ENCODE peak calls at places on chromosomes 3 and 15, in four cellular contexts. R is upper lobe of left lung, B is A549, Q is HepG2. I is an unnamed sample.

GRCh38 chr3:33426630-33427341 is 13.4 kb downstream of the UBP1 start:
- DNase-seq in R (no peak), B (no peak), Q (no peak), I (no peak)

GRCh38 chr3:150861851-150862250 is 43.4 kb downstream of the MINDY4B start:
- DNase-seq in R (no peak), B (no peak), Q (no peak), I (no peak)

GRCh38 chr3:44019736-44020135 is 221.9 kb upstream of the TOPAZ1 start:
- DNase-seq in R (no peak), B (no peak), Q (no peak), I (no peak)

GRCh38 chr3:46979958-46980497 is 562 bp downstream of the NBEAL2 start:
- DNase-seq in B (no peak), R (no peak), Q (no peak), I (peak)

GRCh38 chr3:51869304-51869703 is 6.1 kb downstream of the IQCF5 start:
- DNase-seq in B (no peak), Q (no peak), R (no peak), I (no peak)

GRCh38 chr3:196969660-196970546 is 1.3 kb upstream of the PIGZ start:
- DNase-seq in Q (no peak), R (peak), B (peak), I (peak)

GRCh38 chr3:195542261-195542660 is 864 bp downstream of the PPP1R2 start:
- DNase-seq in Q (no peak), B (no peak), R (no peak), I (no peak)

GRCh38 chr3:133366921-133367320 is 32.9 kb upstream of the BFSP2 start:
- DNase-seq in R (no peak), B (no peak), Q (no peak), I (no peak)

GRCh38 chr15:37035349-37035748 is 65.0 kb downstream of the MEIS2 start:
- DNase-seq in R (no peak), B (no peak), Q (peak), I (no peak)

GRCh38 chr15:91456251-91456718 is 356.2 kb downstream of the SV2B start:
- DNase-seq in R (no peak), B (peak), Q (no peak), I (no peak)

GRCh38 chr3:94036909-94037507 is 8.6 kb upstream of the STX19 start:
- DNase-seq in Q (peak), R (no peak), B (peak), I (no peak)

GRCh38 chr3:81726132-81726531 is 35.3 kb downstream of the GBE1 start:
- DNase-seq in R (no peak), B (no peak), Q (no peak), I (no peak)

GRCh38 chr3:25540187-25540765 is 112.2 kb downstream of the RARB start:
- DNase-seq in R (no peak), B (no peak), Q (no peak), I (no peak)

GRCh38 chr15:93467327-93467726 is 378.3 kb upstream of the RGMA start:
- DNase-seq in B (no peak), Q (no peak), R (no peak), I (peak)

GRCh38 chr3:100288288-100288894 is 27.6 kb downstream of the TBC1D23 start:
- DNase-seq in B (no peak), Q (no peak), R (no peak), I (no peak)

GRCh38 chr3:166171695-166172094 is 334.5 kb upstream of the BCHE start:
- DNase-seq in B (no peak), R (no peak), Q (no peak), I (no peak)

GRCh38 chr3:87426916-87427315 is 150.5 kb upstream of the POU1F1 start:
- DNase-seq in R (no peak), B (peak), Q (no peak), I (no peak)

GRCh38 chr15:89399390-89400120 is 64.9 kb upstream of the POLG start:
- DNase-seq in R (peak), B (peak), Q (no peak), I (no peak)

GRCh38 chr3:129783470-129783869 is 110.0 kb downstream of the TMCC1 start:
- DNase-seq in B (no peak), Q (no peak), R (no peak), I (no peak)

GRCh38 chr3:179071161-179071568 is 444 bp downstream of the ZMAT3 start:
- DNase-seq in Q (peak), B (peak), R (no peak), I (no peak)

GRCh38 chr3:156681003-156681402 is 6.6 kb downstream of the TIPARP start:
- DNase-seq in Q (peak), B (peak), R (no peak), I (peak)

GRCh38 chr3:194925614-194926013 is 239.9 kb downstream of the FAM43A start:
- DNase-seq in R (no peak), B (no peak), Q (no peak), I (no peak)

GRCh38 chr15:24957691-24958090 is 2.9 kb downstream of the SNRPN start:
- DNase-seq in Q (no peak), B (no peak), R (no peak), I (no peak)

GRCh38 chr3:63467392-63467791 is 185.1 kb upstream of the SNTN start:
- DNase-seq in B (no peak), R (no peak), Q (no peak), I (no peak)

GRCh38 chr3:140035856-140036255 is 100.9 kb downstream of the CLSTN2 start:
- DNase-seq in B (no peak), R (no peak), Q (no peak), I (peak)

GRCh38 chr3:57140894-57141293 is 24.3 kb downstream of the IL17RD start:
- DNase-seq in R (no peak), B (no peak), Q (no peak), I (no peak)

GRCh38 chr15:80779658-80780415 is 667 bp downstream of the CEMIP start:
- DNase-seq in Q (peak), B (peak), R (peak), I (no peak)

GRCh38 chr15:67201136-67201535 is 53.3 kb downstream of the AAGAB start:
- DNase-seq in Q (no peak), R (no peak), B (no peak), I (no peak)

GRCh38 chr15:57319226-57319918 is 56.9 kb upstream of the CGNL1 start:
- DNase-seq in B (no peak), R (peak), Q (no peak), I (no peak)

GRCh38 chr3:160921020-160921635 is 165.1 kb downstream of the PPM1L start:
- DNase-seq in Q (peak), R (no peak), B (peak), I (no peak)

GRCh38 chr3:156321934-156322333 is 201.6 kb downstream of the KCNAB1 start:
- DNase-seq in R (no peak), Q (no peak), B (no peak), I (no peak)

GRCh38 chr15:70140543-70141375 is 43.0 kb upstream of the TLE3 start:
- DNase-seq in R (no peak), B (peak), Q (peak), I (no peak)

GRCh38 chr15:66145242-66146182 is 108.0 kb downstream of the MEGF11 start:
- DNase-seq in B (no peak), Q (no peak), R (no peak), I (no peak)

GRCh38 chr3:8110966-8111798 is 390.4 kb upstream of the LMCD1 start:
- DNase-seq in Q (peak), B (peak), R (no peak), I (no peak)

DNA sequence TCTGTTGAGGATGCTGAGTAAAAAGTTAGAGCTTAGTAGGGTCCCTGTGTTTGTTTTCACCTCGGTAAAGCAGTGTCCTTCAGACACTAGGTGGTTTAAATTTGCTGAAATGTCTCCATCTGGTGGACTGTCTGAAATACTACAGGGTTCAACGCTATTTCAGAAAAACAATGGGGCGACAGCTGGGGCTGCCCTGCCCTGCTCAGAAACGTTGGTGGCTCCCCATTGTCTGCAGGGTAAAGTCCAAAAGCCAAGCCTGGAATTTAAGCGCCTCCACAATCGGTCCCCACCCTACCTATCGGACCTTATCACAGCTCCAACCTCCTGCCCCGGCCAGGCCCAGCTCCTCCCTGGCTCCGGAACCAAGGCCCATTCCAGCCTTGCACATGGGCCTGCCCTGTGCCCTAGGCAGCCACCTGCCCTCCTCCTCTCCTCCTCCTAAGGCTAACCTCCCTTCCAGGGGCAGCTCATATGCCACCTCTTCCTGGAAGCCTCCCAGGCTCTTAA is 4.3 kb upstream of the TSEN2 start:
- DNase-seq in B (peak), R (peak), Q (peak), I (no peak)
- TF ChIP-seq CTCF in B (peak), R (peak), Q (peak), I (no peak)

GRCh38 chr3:121836069-121836468 is 1.1 kb downstream of the EAF2 start:
- DNase-seq in Q (no peak), B (no peak), R (no peak), I (no peak)
- H3K4me3 ChIP-seq in Q (no peak), B (no peak), R (peak), I (no peak)

GRCh38 chr3:124582621-124583437 is 147.4 kb upstream of the UMPS start:
- DNase-seq in Q (peak), B (no peak), R (no peak), I (no peak)

GRCh38 chr3:124587053-124587408 is 143.2 kb upstream of the UMPS start:
- DNase-seq in R (no peak), Q (no peak), B (no peak), I (no peak)

GRCh38 chr3:124584245-124584551 is 146.1 kb upstream of the UMPS start:
- DNase-seq in B (no peak), R (no peak), Q (no peak), I (no peak)

GRCh38 chr3:124586126-124587052 is 143.9 kb upstream of the UMPS start:
- DNase-seq in R (peak), B (no peak), Q (peak), I (peak)

GRCh38 chr3:124584552-124585391 is 145.5 kb upstream of the UMPS start:
- DNase-seq in R (peak), Q (peak), B (peak), I (peak)
- TF ChIP-seq POLR2A in R (peak), Q (peak), B (peak), I (no peak)

GRCh38 chr15:101017935-101018849 is 99.0 kb downstream of the LRRK1 start:
- DNase-seq in B (no peak), Q (no peak), R (no peak), I (peak)

GRCh38 chr15:101014921-101015841 is 96.0 kb downstream of the LRRK1 start:
- DNase-seq in R (no peak), Q (peak), B (peak), I (peak)

GRCh38 chr15:101019351-101019750 is 100.2 kb downstream of the LRRK1 start:
- DNase-seq in Q (no peak), B (no peak), R (no peak), I (peak)

GRCh38 chr15:101016581-101016980 is 97.4 kb downstream of the LRRK1 start:
- DNase-seq in R (no peak), B (no peak), Q (no peak), I (peak)

GRCh38 chr15:101017041-101017754 is 98.0 kb downstream of the LRRK1 start:
- DNase-seq in B (peak), Q (no peak), R (no peak), I (peak)
- TF ChIP-seq CTCF in B (peak), Q (peak), R (no peak), I (no peak)

DNA sequence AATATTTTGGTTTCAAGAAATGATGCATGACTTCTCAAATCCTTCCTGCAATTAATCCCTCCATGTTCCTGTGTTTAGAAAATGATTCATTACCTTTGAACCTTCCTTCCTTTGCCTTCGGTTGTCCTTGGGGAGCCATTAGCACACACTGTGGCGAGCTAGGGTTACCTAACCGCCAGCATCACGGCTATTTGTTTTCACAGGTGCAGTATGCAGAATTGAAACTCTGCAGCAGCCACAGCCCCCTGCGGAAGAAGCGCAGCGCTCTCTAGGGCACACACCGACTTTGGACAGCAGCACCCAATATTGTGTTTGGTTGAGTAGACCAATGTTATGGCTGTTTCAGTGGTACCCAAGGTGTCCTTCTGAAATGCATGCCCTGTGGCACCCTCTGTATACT is 247.4 kb downstream of the MCTP2 start:
- DNase-seq in Q (no peak), B (no peak), R (no peak), I (no peak)
- H3K4me3 ChIP-seq in Q (no peak), B (no peak), R (no peak), I (no peak)

GRCh38 chr15:75647370-75648155 is at the start of gene SNX33:
- DNase-seq in Q (peak), R (peak), B (peak), I (peak)
- TF ChIP-seq POLR2A in Q (no peak), R (peak), B (peak), I (no peak)

GRCh38 chr15:63178034-63178433 is 11.4 kb upstream of the RAB8B start:
- DNase-seq in B (no peak), R (no peak), Q (peak), I (no peak)

GRCh38 chr15:63169796-63170195 is 12.5 kb upstream of the RPS27L start:
- DNase-seq in Q (no peak), B (no peak), R (no peak), I (no peak)

GRCh38 chr15:63176302-63176701 is 13.1 kb upstream of the RAB8B start:
- DNase-seq in R (no peak), Q (no peak), B (peak), I (no peak)

GRCh38 chr15:63173116-63173470 is 15.8 kb upstream of the RPS27L start:
- DNase-seq in R (no peak), Q (no peak), B (no peak), I (no peak)

GRCh38 chr15:63172376-63173115 is 15.3 kb upstream of the RPS27L start:
- DNase-seq in R (no peak), Q (no peak), B (no peak), I (no peak)
- TF ChIP-seq CTCF in R (no peak), Q (no peak), B (no peak), I (no peak)